ENCODE peak calls at places on chromosome 19, in four cellular contexts. Z, Y, C and L are unnamed samples.

GRCh38 chr19:378706-379105 is 30.2 kb downstream of the C2CD4C start:
- DNase-seq in Z (no peak), Y (no peak), C (no peak), L (no peak)

GRCh38 chr19:12112701-12113100 is 27.4 kb downstream of the ZNF20 start:
- DNase-seq in Z (no peak), Y (no peak), C (no peak), L (no peak)

GRCh38 chr19:57334191-57334590 is 13.9 kb downstream of the ZNF543 start:
- DNase-seq in Z (no peak), Y (peak; percentile 35), C (no peak), L (no peak)

GRCh38 chr19:6062274-6062673 is 48.0 kb downstream of the RFX2 start:
- DNase-seq in Z (peak; percentile 80), Y (no peak), C (no peak), L (no peak)

GRCh38 chr19:33621811-33622504 is at the start of gene CHST8:
- DNase-seq in Z (no peak), Y (peak; percentile 16), C (no peak), L (peak; percentile 82)

GRCh38 chr19:32691952-32692726 is 518 bp downstream of the NUDT19 start:
- DNase-seq in Z (peak; percentile 87), Y (peak; percentile 82), C (peak; percentile 85), L (no peak)

GRCh38 chr19:19627716-19628498 is at the start of gene LPAR2:
- DNase-seq in Z (peak; percentile 72), Y (no peak), C (no peak), L (peak; percentile 73)

GRCh38 chr19:46616631-46617322 is 8.1 kb downstream of the PTGIR start:
- DNase-seq in Z (no peak), Y (peak; percentile 80), C (peak; percentile 77), L (peak; percentile 78)

GRCh38 chr19:21092107-21092506 is 10.1 kb downstream of the ZNF714 start:
- DNase-seq in Z (no peak), Y (peak; percentile 42), C (no peak), L (no peak)

GRCh38 chr19:49390131-49390977 is 2.3 kb downstream of the KASH5 start:
- DNase-seq in Z (no peak), Y (no peak), C (no peak), L (no peak)

GRCh38 chr19:11421607-11422098 is 2.5 kb upstream of the RGL3 start:
- DNase-seq in Z (peak; percentile 71), Y (no peak), C (peak; percentile 6), L (no peak)

DNA sequence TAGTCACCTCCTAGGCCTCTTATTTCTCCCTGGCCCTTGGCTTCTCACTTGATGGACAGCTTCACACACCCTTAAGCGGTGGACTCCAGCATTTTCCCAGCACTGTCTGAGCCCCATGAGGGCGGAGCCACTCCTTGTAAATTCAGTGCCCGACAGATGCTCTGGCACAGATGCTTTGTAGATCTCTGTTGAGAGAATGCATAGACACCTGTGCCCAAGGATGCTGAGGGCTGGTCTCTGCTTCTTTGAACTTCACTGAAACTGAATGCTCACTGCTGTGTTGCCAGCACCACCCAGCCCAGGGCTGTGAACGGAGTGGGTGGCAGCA is 3.3 kb downstream of the SYCN start:
- DNase-seq in Z (no peak), Y (no peak), C (no peak), L (no peak)
- TF ChIP-seq CTCF in Z (no peak), Y (no peak), C (no peak), L (no peak)

GRCh38 chr19:16952046-16952445 is 63.2 kb downstream of the F2RL3 start:
- DNase-seq in Z (no peak), Y (no peak), C (no peak), L (no peak)

GRCh38 chr19:16946951-16947940 is 58.4 kb downstream of the F2RL3 start:
- DNase-seq in Z (no peak), Y (no peak), C (no peak), L (no peak)

GRCh38 chr19:16949496-16950023 is 60.8 kb downstream of the F2RL3 start:
- DNase-seq in Z (no peak), Y (no peak), C (no peak), L (no peak)

GRCh38 chr19:16945762-16946465 is 57.1 kb downstream of the F2RL3 start:
- DNase-seq in Z (no peak), Y (no peak), C (no peak), L (no peak)

DNA sequence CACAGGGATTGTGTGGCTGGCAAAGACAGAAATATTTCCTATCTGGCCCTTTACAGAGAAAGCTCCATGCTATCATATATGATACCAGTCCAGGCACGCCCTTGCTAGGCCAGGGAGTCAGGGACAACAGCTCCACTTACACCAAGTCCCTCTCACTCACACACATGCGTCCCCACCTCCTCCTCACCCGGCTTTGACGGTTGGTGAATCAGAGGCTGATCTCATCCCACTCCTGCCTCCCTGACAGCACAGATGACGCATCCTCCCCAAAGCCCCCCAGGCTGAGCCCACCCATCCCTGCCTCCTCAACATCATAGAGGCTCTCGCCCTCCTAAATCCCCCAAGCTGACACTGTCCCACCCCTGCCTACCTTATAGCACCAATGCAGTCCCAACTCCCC is 62.7 kb downstream of the F2RL3 start:
- DNase-seq in Z (no peak), Y (no peak), C (no peak), L (no peak)
- TF ChIP-seq CTCF in Z (no peak), Y (no peak), C (no peak), L (no peak)

DNA sequence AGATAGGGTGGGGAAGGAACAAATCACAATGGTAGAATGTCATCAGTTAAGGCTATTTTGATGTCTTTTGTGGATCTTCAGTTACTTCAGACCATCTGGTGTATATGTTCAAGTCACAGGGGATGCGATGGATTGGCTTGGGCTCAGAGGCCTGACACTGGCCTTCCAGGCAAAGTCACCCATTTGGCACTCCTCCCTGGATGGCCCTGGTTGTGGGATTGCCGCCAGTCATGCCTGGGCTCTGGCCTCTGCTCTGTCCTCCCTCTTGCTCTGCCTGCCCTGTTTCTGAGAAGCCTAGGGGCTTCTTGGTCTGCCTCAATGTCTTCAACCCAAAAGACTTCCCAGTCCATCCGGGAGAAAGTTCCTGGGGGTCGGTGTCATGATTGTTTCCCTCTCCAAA is 50.2 kb downstream of the ZNF146 start:
- DNase-seq in Z (no peak), Y (no peak), C (no peak), L (no peak)
- TF ChIP-seq CTCF in Z (no peak), Y (no peak), C (no peak), L (no peak)

DNA sequence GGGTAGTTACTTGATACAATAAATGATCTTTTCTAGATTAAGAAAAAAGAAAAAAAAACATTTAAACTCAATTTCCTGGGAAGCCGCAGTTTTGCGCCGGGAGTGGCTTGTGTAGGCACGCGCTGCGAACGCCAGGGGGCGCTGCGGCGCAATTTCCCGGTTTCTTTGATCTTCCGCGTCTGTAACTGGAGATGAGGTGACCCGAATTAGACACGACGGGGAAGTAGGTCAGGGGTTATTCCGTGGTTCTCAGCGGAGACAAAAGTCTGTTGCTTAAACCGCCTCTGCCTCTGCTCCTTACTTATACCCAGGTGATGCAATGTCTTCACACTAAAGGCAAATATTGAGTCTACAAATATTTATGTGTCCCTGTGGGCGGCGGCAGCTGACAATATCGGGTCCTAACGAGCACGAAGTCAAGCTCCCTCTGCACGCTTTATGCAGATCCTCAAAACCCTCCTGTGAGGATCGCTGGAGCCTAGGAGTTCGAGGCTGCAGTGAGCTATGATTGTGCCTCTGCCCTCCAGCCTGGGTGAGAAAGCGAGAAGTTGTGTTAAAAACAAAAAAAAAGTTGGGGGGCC is 15.2 kb downstream of the STXBP2 start:
- DNase-seq in Z (peak; percentile 91), Y (peak; percentile 92), C (peak; percentile 85), L (peak; percentile 77)
- TF ChIP-seq CTCF in Z (peak; percentile 98), Y (peak; percentile 97), C (peak; percentile 88), L (peak; percentile 87)

GRCh38 chr19:1651061-1651547 is 1.3 kb downstream of the TCF3 start:
- DNase-seq in Z (no peak), Y (peak; percentile 48), C (no peak), L (no peak)

GRCh38 chr19:1654178-1654792 is 1.9 kb upstream of the TCF3 start:
- DNase-seq in Z (no peak), Y (no peak), C (no peak), L (no peak)

GRCh38 chr19:1651548-1652394 is 644 bp downstream of the TCF3 start:
- DNase-seq in Z (peak; percentile 66), Y (peak; percentile 39), C (no peak), L (no peak)

GRCh38 chr19:1653300-1653628 is 849 bp upstream of the TCF3 start:
- DNase-seq in Z (no peak), Y (no peak), C (no peak), L (no peak)

DNA sequence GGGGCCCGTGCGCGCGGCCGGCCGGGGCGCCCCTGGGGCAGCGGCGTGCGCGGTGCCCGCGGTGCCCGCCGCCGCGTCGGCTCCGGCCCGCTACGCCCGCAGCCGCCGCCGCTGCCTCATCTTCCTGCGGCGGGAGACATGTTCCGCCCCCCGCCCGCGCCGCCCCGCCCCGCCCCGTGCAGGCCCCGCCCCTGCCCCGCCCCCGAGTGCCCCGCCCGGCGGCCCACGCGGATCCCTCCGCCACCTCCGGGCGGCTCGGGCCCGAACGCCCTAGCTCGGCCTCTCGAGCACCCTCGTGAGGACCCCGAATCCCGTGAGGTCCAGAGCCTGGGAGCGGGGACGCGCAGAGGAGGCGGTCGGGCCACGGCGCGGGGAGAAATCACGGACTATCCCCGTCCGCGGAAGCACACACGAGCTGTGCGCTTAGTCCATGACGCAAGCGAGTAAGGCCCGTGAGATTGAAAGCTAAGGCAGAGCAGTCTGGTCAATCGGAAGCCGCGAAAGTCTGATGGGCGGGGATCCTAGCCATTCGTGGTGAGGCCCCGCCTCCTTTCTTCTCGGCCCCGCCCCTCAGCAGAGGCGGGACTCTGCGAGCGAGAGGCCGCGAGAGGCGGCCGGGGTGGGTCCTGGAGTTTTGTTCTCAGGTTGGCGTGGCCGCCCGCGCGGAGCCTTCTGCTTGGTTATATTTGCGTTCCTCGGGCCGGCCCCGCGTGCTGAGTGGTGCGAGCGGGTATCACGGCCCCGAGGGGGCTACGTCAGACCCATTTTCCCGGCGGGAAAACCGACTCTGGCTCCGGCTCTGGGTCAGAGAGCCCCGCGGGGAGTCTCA is at the start of gene TCF3:
- DNase-seq in Z (peak; percentile 98), Y (peak; percentile 99), C (peak; percentile 98), L (peak; percentile 99)
- TF ChIP-seq CTCF in Z (no peak), Y (no peak), C (no peak), L (no peak)

GRCh38 chr19:23436944-23437343 is 41.7 kb upstream of the ZNF91 start:
- DNase-seq in Z (no peak), Y (no peak), C (peak; percentile 37), L (no peak)

GRCh38 chr19:23437901-23438300 is 42.6 kb upstream of the ZNF91 start:
- DNase-seq in Z (no peak), Y (no peak), C (no peak), L (no peak)

GRCh38 chr19:23440791-23441190 is 45.5 kb upstream of the ZNF91 start:
- DNase-seq in Z (no peak), Y (no peak), C (peak; percentile 36), L (no peak)

GRCh38 chr19:23439623-23440022 is 44.4 kb upstream of the ZNF91 start:
- DNase-seq in Z (no peak), Y (no peak), C (peak; percentile 40), L (no peak)

GRCh38 chr19:23440207-23440606 is 44.9 kb upstream of the ZNF91 start:
- DNase-seq in Z (no peak), Y (no peak), C (peak; percentile 45), L (no peak)
- TF ChIP-seq CTCF in Z (no peak), Y (peak; percentile 37), C (no peak), L (no peak)